ENCODE peak calls at places on chromosomes 5 and 9, in four cellular contexts. One of them, this sample, is unnamed.

GRCh38 chr5:154520861-154521453 is 42.9 kb upstream of the HAND1 start:
- DNase-seq in IMR-90: no peak
- DNase-seq in H9: peak; percentile 94
- DNase-seq in H1: peak; percentile 82
- DNase-seq in this sample: peak; percentile 98

GRCh38 chr5:127281609-127282008 is 9.0 kb upstream of the MEGF10 start:
- DNase-seq in H1: no peak
- DNase-seq in H9: no peak
- DNase-seq in IMR-90: no peak
- DNase-seq in this sample: no peak

GRCh38 chr5:91956738-91957137 is 573.6 kb upstream of the ARRDC3 start:
- DNase-seq in IMR-90: no peak
- DNase-seq in H9: peak; percentile 30
- DNase-seq in H1: no peak
- DNase-seq in this sample: peak; percentile 38

GRCh38 chr5:15757103-15757502 is 257.1 kb downstream of the FBXL7 start:
- DNase-seq in H9: no peak
- DNase-seq in H1: no peak
- DNase-seq in IMR-90: peak; percentile 64
- DNase-seq in this sample: peak; percentile 59

GRCh38 chr9:21688108-21689102 is 114.0 kb upstream of the MTAP start:
- DNase-seq in H9: no peak
- DNase-seq in IMR-90: peak; percentile 81
- DNase-seq in H1: no peak
- DNase-seq in this sample: no peak

GRCh38 chr5:149325894-149326293 is 19.4 kb upstream of the GRPEL2 start:
- DNase-seq in H1: no peak
- DNase-seq in H9: no peak
- DNase-seq in IMR-90: no peak
- DNase-seq in this sample: no peak

GRCh38 chr9:136201609-136202448 is 3.1 kb downstream of the LHX3 start:
- DNase-seq in IMR-90: no peak
- DNase-seq in H1: no peak
- DNase-seq in H9: no peak
- DNase-seq in this sample: no peak

GRCh38 chr5:8813180-8813579 is 732.7 kb downstream of the SEMA5A start:
- DNase-seq in IMR-90: no peak
- DNase-seq in H1: no peak
- DNase-seq in H9: no peak
- DNase-seq in this sample: no peak

GRCh38 chr5:101036778-101037177 is 133.7 kb upstream of the ST8SIA4 start:
- DNase-seq in H9: no peak
- DNase-seq in H1: no peak
- DNase-seq in IMR-90: no peak
- DNase-seq in this sample: no peak

GRCh38 chr9:136690104-136690840 is 3.0 kb upstream of the AGPAT2 start:
- DNase-seq in H9: no peak
- DNase-seq in IMR-90: no peak
- DNase-seq in H1: no peak
- DNase-seq in this sample: no peak

GRCh38 chr5:140611020-140611521 is 21.9 kb downstream of the CD14 start:
- DNase-seq in IMR-90: peak; percentile 20
- DNase-seq in H1: no peak
- DNase-seq in H9: no peak
- DNase-seq in this sample: peak; percentile 68

GRCh38 chr5:657570-657969 is 35.6 kb downstream of the TPPP start:
- DNase-seq in IMR-90: peak; percentile 93
- DNase-seq in H9: no peak
- DNase-seq in H1: no peak
- DNase-seq in this sample: no peak

GRCh38 chr5:74386571-74387334 is 253.8 kb downstream of the ENC1 start:
- DNase-seq in H1: no peak
- DNase-seq in IMR-90: peak; percentile 75
- DNase-seq in H9: no peak
- DNase-seq in this sample: no peak

GRCh38 chr5:153998010-153998409 is 40.7 kb downstream of the FAM114A2 start:
- DNase-seq in IMR-90: no peak
- DNase-seq in H9: no peak
- DNase-seq in H1: no peak
- DNase-seq in this sample: no peak

GRCh38 chr9:136484153-136485048 is 1.6 kb upstream of the SEC16A start:
- DNase-seq in H1: no peak
- DNase-seq in H9: no peak
- DNase-seq in IMR-90: no peak
- DNase-seq in this sample: no peak

GRCh38 chr5:61659221-61659696 is 327.2 kb downstream of the ZSWIM6 start:
- DNase-seq in H1: peak; percentile 39
- DNase-seq in H9: peak; percentile 89
- DNase-seq in IMR-90: no peak
- DNase-seq in this sample: peak; percentile 96

GRCh38 chr5:139468421-139468931 is 2.3 kb upstream of the SMIM33 start:
- DNase-seq in H1: no peak
- DNase-seq in H9: peak; percentile 65
- DNase-seq in IMR-90: no peak
- DNase-seq in this sample: peak; percentile 64

GRCh38 chr9:88989961-88990570 is 1.2 kb upstream of the S1PR3 start:
- DNase-seq in H9: peak; percentile 65
- DNase-seq in IMR-90: no peak
- DNase-seq in H1: no peak
- DNase-seq in this sample: peak; percentile 75

GRCh38 chr9:23582836-23583235 is 243.2 kb downstream of the ELAVL2 start:
- DNase-seq in H1: no peak
- DNase-seq in IMR-90: no peak
- DNase-seq in H9: no peak
- DNase-seq in this sample: no peak

GRCh38 chr5:54743581-54743980 is 226.0 kb downstream of the SNX18 start:
- DNase-seq in H9: no peak
- DNase-seq in H1: no peak
- DNase-seq in IMR-90: no peak
- DNase-seq in this sample: peak; percentile 72

GRCh38 chr5:168438349-168438748 is 47.9 kb upstream of the RARS1 start:
- DNase-seq in H1: no peak
- DNase-seq in IMR-90: no peak
- DNase-seq in H9: no peak
- DNase-seq in this sample: no peak

GRCh38 chr5:169272731-169273401 is 28.1 kb downstream of the SLIT3 start:
- DNase-seq in H9: no peak
- DNase-seq in H1: no peak
- DNase-seq in IMR-90: no peak
- DNase-seq in this sample: no peak

GRCh38 chr9:111298831-111299603 is 31.0 kb downstream of the OR2K2 start:
- DNase-seq in H1: no peak
- DNase-seq in H9: no peak
- DNase-seq in IMR-90: peak; percentile 81
- DNase-seq in this sample: peak; percentile 46

GRCh38 chr5:40172721-40173120 is 507.0 kb upstream of the PTGER4 start:
- DNase-seq in H9: no peak
- DNase-seq in H1: no peak
- DNase-seq in IMR-90: no peak
- DNase-seq in this sample: no peak

GRCh38 chr9:109012009-109012875 is 1.1 kb downstream of the CTNNAL1 start:
- DNase-seq in H1: no peak
- DNase-seq in IMR-90: peak; percentile 94
- DNase-seq in H9: peak; percentile 57
- DNase-seq in this sample: peak; percentile 88

GRCh38 chr9:110802416-110803035 is 133.9 kb downstream of the MUSK start:
- DNase-seq in H1: no peak
- DNase-seq in IMR-90: peak; percentile 65
- DNase-seq in H9: no peak
- DNase-seq in this sample: peak; percentile 54

GRCh38 chr5:139690385-139691274 is 42.5 kb downstream of the CXXC5 start:
- DNase-seq in H9: no peak
- DNase-seq in H1: no peak
- DNase-seq in IMR-90: peak; percentile 61
- DNase-seq in this sample: peak; percentile 64

GRCh38 chr9:97320080-97320642 is 12.7 kb downstream of the CCDC180 start:
- DNase-seq in H1: no peak
- DNase-seq in IMR-90: no peak
- DNase-seq in H9: no peak
- DNase-seq in this sample: no peak

GRCh38 chr5:82641362-82641988 is 363.3 kb upstream of the RPS23 start:
- DNase-seq in H9: no peak
- DNase-seq in H1: no peak
- DNase-seq in IMR-90: peak; percentile 81
- DNase-seq in this sample: peak; percentile 76

DNA sequence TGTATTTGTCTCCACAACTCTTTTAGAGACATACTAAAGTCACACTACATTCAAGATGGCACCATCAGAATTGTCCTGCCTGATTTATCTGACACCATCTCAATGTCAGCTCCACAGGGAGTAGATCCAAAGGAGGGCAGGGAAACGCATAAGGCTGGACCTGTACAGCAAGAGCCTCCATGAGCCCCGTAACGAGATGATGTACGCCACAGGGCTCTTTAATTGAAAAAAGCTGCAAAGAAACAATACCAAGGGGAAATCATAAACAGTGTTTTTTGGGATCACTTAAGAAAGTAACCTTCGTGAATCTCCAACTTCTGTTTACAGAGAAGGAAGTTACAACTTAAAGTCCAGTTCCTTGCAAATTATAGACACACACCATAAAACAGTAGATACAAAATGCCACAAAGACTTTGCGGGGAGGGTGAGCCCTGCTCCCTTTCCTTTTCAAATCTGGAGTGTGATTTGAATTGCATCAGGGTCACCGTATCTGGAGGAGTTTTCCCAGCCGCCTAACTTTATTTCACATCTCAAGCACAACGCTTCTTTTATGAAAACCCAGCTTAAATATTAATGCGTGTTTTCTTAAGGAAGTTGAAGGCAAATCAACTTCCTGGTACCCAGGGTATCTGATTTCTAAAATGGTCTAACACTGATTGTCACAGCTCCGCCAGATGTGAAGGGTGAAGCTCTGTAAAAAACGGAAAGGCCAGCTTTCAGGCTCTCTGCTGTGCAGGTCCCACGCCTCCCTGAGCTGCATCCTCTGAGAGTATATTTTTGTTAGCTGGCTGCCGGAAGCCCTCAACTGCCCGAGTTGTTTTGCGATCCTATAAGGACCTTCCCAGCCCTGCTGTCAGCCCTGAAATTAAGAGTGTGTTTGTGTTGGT is 88.9 kb downstream of the EBF1 start:
- DNase-seq in H9: no peak
- DNase-seq in H1: no peak
- DNase-seq in IMR-90: no peak
- DNase-seq in this sample: peak; percentile 68
- H3K18ac ChIP-seq in H9: no peak overlapping the region
- H3K18ac ChIP-seq in H1: no peak overlapping the region
- H3K18ac ChIP-seq in IMR-90: no peak overlapping the region
- H3K18ac ChIP-seq in this sample: peak overlapping the region; percentile 87

GRCh38 chr5:56286015-56286992 is 53.2 kb upstream of the ANKRD55 start:
- DNase-seq in IMR-90: peak; percentile 72
- DNase-seq in H1: no peak
- DNase-seq in H9: no peak
- DNase-seq in this sample: no peak

GRCh38 chr5:56290378-56291057 is 57.4 kb upstream of the ANKRD55 start:
- DNase-seq in IMR-90: no peak
- DNase-seq in H9: no peak
- DNase-seq in H1: no peak
- DNase-seq in this sample: no peak

GRCh38 chr5:56289602-56289987 is 56.5 kb upstream of the ANKRD55 start:
- DNase-seq in H9: no peak
- DNase-seq in IMR-90: no peak
- DNase-seq in H1: no peak
- DNase-seq in this sample: no peak

GRCh38 chr5:56288880-56289601 is 55.9 kb upstream of the ANKRD55 start:
- DNase-seq in IMR-90: no peak
- DNase-seq in H9: no peak
- DNase-seq in H1: no peak
- DNase-seq in this sample: no peak

GRCh38 chr5:56291058-56291404 is 57.9 kb upstream of the ANKRD55 start:
- DNase-seq in H1: no peak
- DNase-seq in IMR-90: no peak
- DNase-seq in H9: no peak
- DNase-seq in this sample: no peak
- H3K56ac ChIP-seq in H1: no peak overlapping the region
- H3K56ac ChIP-seq in IMR-90: no peak overlapping the region
- H3K56ac ChIP-seq in H9: no peak overlapping the region
- H3K56ac ChIP-seq in this sample: no peak overlapping the region

GRCh38 chr9:92493741-92494387 is 11.6 kb upstream of the ASPN start:
- DNase-seq in H1: no peak
- DNase-seq in H9: no peak
- DNase-seq in IMR-90: no peak
- DNase-seq in this sample: no peak

GRCh38 chr9:92496401-92496800 is 14.1 kb upstream of the ASPN start:
- DNase-seq in IMR-90: peak; percentile 61
- DNase-seq in H9: no peak
- DNase-seq in H1: no peak
- DNase-seq in this sample: no peak

GRCh38 chr9:92489209-92489608 is 6.9 kb upstream of the ASPN start:
- DNase-seq in H1: no peak
- DNase-seq in H9: no peak
- DNase-seq in IMR-90: peak; percentile 62
- DNase-seq in this sample: no peak

GRCh38 chr9:92492781-92493401 is 10.6 kb upstream of the ASPN start:
- DNase-seq in IMR-90: no peak
- DNase-seq in H9: no peak
- DNase-seq in H1: no peak
- DNase-seq in this sample: no peak
- H3K18ac ChIP-seq in IMR-90: no peak overlapping the region
- H3K18ac ChIP-seq in H9: no peak overlapping the region
- H3K18ac ChIP-seq in H1: no peak overlapping the region
- H3K18ac ChIP-seq in this sample: no peak overlapping the region

DNA sequence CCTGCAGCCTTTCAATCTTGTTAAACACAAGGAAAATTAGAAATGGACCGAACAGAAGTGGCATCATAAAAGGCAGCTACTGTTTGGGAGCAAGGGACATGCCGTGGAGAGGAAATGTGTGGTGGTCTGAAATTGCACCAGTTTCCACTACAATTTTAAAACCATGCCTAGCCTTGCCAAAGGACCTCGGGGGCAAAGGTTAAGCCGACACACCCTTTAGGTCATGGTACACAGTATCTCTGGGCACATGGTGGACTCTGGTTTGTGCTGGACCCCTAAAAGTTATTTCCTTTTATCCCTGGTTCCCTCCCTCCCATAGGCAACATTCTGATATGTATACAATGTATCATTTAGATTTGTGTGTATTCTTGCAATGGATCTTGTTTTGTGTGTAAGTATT is 78.0 kb downstream of the F2RL2 start:
- DNase-seq in H9: no peak
- DNase-seq in H1: no peak
- DNase-seq in IMR-90: no peak
- DNase-seq in this sample: no peak
- H3K56ac ChIP-seq in H9: no peak overlapping the region
- H3K56ac ChIP-seq in H1: no peak overlapping the region
- H3K56ac ChIP-seq in IMR-90: no peak overlapping the region
- H3K56ac ChIP-seq in this sample: no peak overlapping the region

GRCh38 chr5:36270175-36270574 is 28.4 kb upstream of the NADK2 start:
- DNase-seq in IMR-90: no peak
- DNase-seq in H1: no peak
- DNase-seq in H9: no peak
- DNase-seq in this sample: no peak
- H3K18ac ChIP-seq in IMR-90: no peak overlapping the region
- H3K18ac ChIP-seq in H1: no peak overlapping the region
- H3K18ac ChIP-seq in H9: no peak overlapping the region
- H3K18ac ChIP-seq in this sample: no peak overlapping the region